ENCODE peak calls at places on chromosome 14, in ten cellular contexts. V is NCI-H1092 treated with DMSO at 0.1 percent for 48 hours; T is HFF-Myc; Z is cardiac fibroblast; S is foreskin keratinocyte; N is WTC11; Y is stimulated activated CD8-positive, alpha-beta memory T cell treated with anti-CD3 and anti-CD28 coated beads, Interleukin-7, amount 100 ng/mL, for 1 hour; J is activated CD4-positive, alpha-beta T cell treated with anti-CD3 and anti-CD28 coated beads, Interleukin-2, amount 50 U/mL, for 1 hour; X is Peyer's patch; U is fibroblast of lung. W is an unnamed sample.

GRCh38 chr14:64682173-64682710 is 22.0 kb upstream of the PLEKHG3 start:
- DNase-seq in V (no peak), T (no peak), Z (peak), S (peak), N (peak), Y (no peak), J (no peak), X (no peak), U (peak), W (no peak)

GRCh38 chr14:94059998-94060397 is 21.0 kb downstream of the DDX24 start:
- DNase-seq in V (no peak), T (no peak), Z (no peak), S (no peak), N (no peak), Y (no peak), J (no peak), X (no peak), U (no peak), W (no peak)

GRCh38 chr14:58298477-58298879 is at the start of gene ARID4A:
- DNase-seq in V (no peak), T (no peak), Z (no peak), S (no peak), N (peak), Y (no peak), J (peak), X (peak), U (no peak), W (no peak)

GRCh38 chr14:23175823-23176222 is 7.6 kb downstream of the SLC7A8 start:
- DNase-seq in V (no peak), T (no peak), Z (peak), S (no peak), N (no peak), Y (no peak), J (no peak), X (no peak), U (peak), W (no peak)

GRCh38 chr14:61260939-61261776 is 20.0 kb downstream of the TMEM30B start:
- DNase-seq in V (no peak), T (peak), Z (peak), S (peak), N (no peak), Y (no peak), J (no peak), X (no peak), U (peak), W (peak)

GRCh38 chr14:37985826-37986470 is 221.8 kb upstream of the SSTR1 start:
- DNase-seq in V (peak), T (peak), Z (peak), S (peak), N (peak), Y (peak), J (peak), X (no peak), U (peak), W (peak)

GRCh38 chr14:32059702-32060101 is 17.4 kb upstream of the ARHGAP5 start:
- DNase-seq in V (no peak), T (no peak), Z (no peak), S (no peak), N (no peak), Y (no peak), J (no peak), X (no peak), U (no peak), W (no peak)

GRCh38 chr14:69657961-69658360 is 46.6 kb downstream of the SUSD6 start:
- DNase-seq in V (peak), T (no peak), Z (peak), S (peak), N (peak), Y (no peak), J (no peak), X (peak), U (peak), W (peak)

GRCh38 chr14:91380610-91381371 is 36.8 kb downstream of the CCDC88C start:
- DNase-seq in V (peak), T (no peak), Z (peak), S (no peak), N (no peak), Y (no peak), J (no peak), X (no peak), U (peak), W (no peak)

GRCh38 chr14:85532981-85533820 is 3.3 kb downstream of the FLRT2 start:
- DNase-seq in V (peak), T (no peak), Z (peak), S (peak), N (peak), Y (no peak), J (no peak), X (peak), U (peak), W (no peak)

GRCh38 chr14:92973265-92973797 is 50.4 kb downstream of the CHGA start:
- DNase-seq in V (peak), T (peak), Z (peak), S (peak), N (peak), Y (no peak), J (no peak), X (peak), U (peak), W (peak)

GRCh38 chr14:68932219-68932618 is 46.9 kb downstream of the ACTN1 start:
- DNase-seq in V (no peak), T (no peak), Z (peak), S (no peak), N (no peak), Y (no peak), J (no peak), X (no peak), U (peak), W (no peak)

GRCh38 chr14:68589447-68590232 is 203.2 kb downstream of the ZFP36L1 start:
- DNase-seq in V (no peak), T (peak), Z (peak), S (no peak), N (no peak), Y (no peak), J (no peak), X (no peak), U (peak), W (no peak)

GRCh38 chr14:48748151-48748550 is 838.0 kb downstream of the RPS29 start:
- DNase-seq in V (no peak), T (no peak), Z (no peak), S (no peak), N (no peak), Y (no peak), J (no peak), X (no peak), U (no peak), W (no peak)

GRCh38 chr14:52369305-52369781 is 55.2 kb downstream of the PTGER2 start:
- DNase-seq in V (no peak), T (no peak), Z (peak), S (peak), N (no peak), Y (no peak), J (no peak), X (no peak), U (peak), W (no peak)

GRCh38 chr14:100589071-100589759 is 2.0 kb upstream of the BEGAIN start:
- DNase-seq in V (no peak), T (no peak), Z (no peak), S (no peak), N (peak), Y (no peak), J (no peak), X (peak), U (no peak), W (no peak)